ENCODE peak calls at places on chromosomes 11 and 22, in four cellular contexts. S, R, U and G are unnamed samples.

GRCh38 chr11:115895594-115895993 is 391.4 kb upstream of the CADM1 start:
- DNase-seq in R (no peak), S (no peak), U (no peak), G (no peak)

GRCh38 chr11:10304495-10305261 is at the start of gene ADM:
- DNase-seq in R (peak; percentile 69), S (peak; percentile 12), U (peak; percentile 89), G (no peak)

GRCh38 chr11:14042686-14043440 is 80.3 kb downstream of the SPON1 start:
- DNase-seq in R (no peak), U (no peak), S (no peak), G (no peak)

GRCh38 chr11:61688368-61689163 is 8.4 kb downstream of the DAGLA start:
- DNase-seq in U (no peak), R (no peak), S (no peak), G (no peak)

GRCh38 chr11:6611092-6612007 is 666 bp downstream of the TAF10 start:
- DNase-seq in U (no peak), S (peak; percentile 36), R (no peak), G (no peak)

GRCh38 chr11:13963949-13964770 is 1.6 kb downstream of the SPON1 start:
- DNase-seq in S (no peak), U (no peak), R (peak; percentile 11), G (no peak)

GRCh38 chr22:42773161-42773560 is 52.5 kb upstream of the A4GALT start:
- DNase-seq in U (no peak), R (no peak), S (no peak), G (no peak)

GRCh38 chr11:86559311-86559945 is 113.0 kb downstream of the ME3 start:
- DNase-seq in R (no peak), S (no peak), U (no peak), G (no peak)

GRCh38 chr22:23068832-23069385 is 1.4 kb upstream of the GNAZ start:
- DNase-seq in S (no peak), U (no peak), R (peak; percentile 8), G (no peak)

GRCh38 chr11:103274025-103274424 is 164.8 kb downstream of the DYNC2H1 start:
- DNase-seq in S (no peak), U (no peak), R (no peak), G (no peak)

GRCh38 chr11:66850588-66851250 is 6.1 kb upstream of the LRFN4 start:
- DNase-seq in U (no peak), S (no peak), R (no peak), G (no peak)